ENCODE peak calls at places on chromosome 12, in eight cellular contexts. H is T-helper 17 cell; F is Right ventricle myocardium superior; X is left cardiac atrium; R is activated CD8-positive, alpha-beta T cell treated with anti-CD3 and anti-CD28 coated beads for 36 hours; A is activated CD4-positive, alpha-beta T cell treated with anti-CD3 and anti-CD28 coated beads for 36 hours; B is activated naive CD8-positive, alpha-beta T cell treated with anti-CD3 and anti-CD28 coated beads, Interleukin-2, amount 10 ng/mL, durations not matched to agents 7 days and 5 days; O is A549. V is an unnamed sample.

GRCh38 chr12:110022980-110023633 is 23.9 kb downstream of the ANKRD13A start:
- ATAC-seq in R (no peak), X (no peak), O (no peak), A (no peak), H (no peak), F (no peak), B (no peak), V (no peak)

GRCh38 chr12:116370004-116370404 is 92.5 kb upstream of the MED13L start:
- ATAC-seq in B (no peak), A (no peak), X (peak; percentile 80), O (no peak), H (no peak), R (no peak), F (peak; percentile 65), V (no peak)

GRCh38 chr12:31620311-31620710 is 29.4 kb upstream of the DENND5B start:
- ATAC-seq in F (no peak), H (no peak), A (no peak), B (no peak), X (no peak), R (no peak), O (peak; percentile 62), V (no peak)

GRCh38 chr12:105561981-105562726 is 231.7 kb downstream of the C12orf75 start:
- ATAC-seq in X (peak; percentile 68), O (peak; percentile 94), H (no peak), A (no peak), R (no peak), B (no peak), F (peak; percentile 87), V (no peak)

GRCh38 chr12:102023343-102023930 is 38.4 kb downstream of the WASHC3 start:
- ATAC-seq in O (no peak), B (no peak), H (no peak), X (no peak), F (no peak), A (no peak), R (no peak), V (no peak)

GRCh38 chr12:124464062-124464461 is 103.3 kb downstream of the NCOR2 start:
- ATAC-seq in F (peak; percentile 24), R (no peak), O (no peak), H (no peak), X (peak; percentile 12), A (no peak), B (no peak), V (no peak)

GRCh38 chr12:98990648-98991047 is 345.6 kb downstream of the APAF1 start:
- ATAC-seq in F (no peak), O (no peak), X (no peak), R (no peak), H (no peak), A (no peak), B (no peak), V (no peak)

GRCh38 chr12:55979069-55979468 is 5.2 kb downstream of the RAB5B start:
- ATAC-seq in H (no peak), A (no peak), F (no peak), X (no peak), R (no peak), O (no peak), B (no peak), V (no peak)

GRCh38 chr12:67237231-67237630 is 31.9 kb upstream of the CAND1 start:
- ATAC-seq in B (no peak), O (no peak), A (no peak), R (no peak), H (no peak), X (no peak), F (no peak), V (no peak)

GRCh38 chr12:27751386-27752047 is 28.5 kb upstream of the KLHL42 start:
- ATAC-seq in B (no peak), A (no peak), H (no peak), R (no peak), F (no peak), O (no peak), X (no peak), V (no peak)

V was measured in stimulated activated memory B cell treated with anti-CD40 and anti-IgM and Interleukin-4, amounts not matched to agents 10 μg/mL and 1 μg/mL and 100 μg/mL, for 72 hours.